ENCODE peak calls at places on chromosomes 7 and 10, in six cellular contexts. P is left ventricle myocardium inferior; B is CD4-positive, alpha-beta T cell; T is IMR-90; C is chondrocyte; X is GM20000. Z is an unnamed sample.

GRCh38 chr10:100646033-100646432 is 99.3 kb upstream of the PAX2 start:
- DNase-seq in B (no peak), X (no peak), C (no peak), P (no peak), T (no peak), Z (no peak)

GRCh38 chr10:109959571-109960145 is 36.3 kb upstream of the XPNPEP1 start:
- DNase-seq in C (no peak), X (no peak), P (no peak), T (no peak), B (no peak), Z (no peak)

GRCh38 chr7:73985737-73986141 is 42.2 kb upstream of the ELN start:
- DNase-seq in P (peak; percentile 28), T (no peak), B (no peak), C (no peak), X (no peak), Z (no peak)

GRCh38 chr10:127441350-127442219 is 107.5 kb upstream of the NPS start:
- DNase-seq in P (no peak), X (no peak), T (no peak), B (no peak), C (no peak), Z (peak; percentile 45)

GRCh38 chr10:35462491-35462934 is 126.2 kb downstream of the CCNY start:
- DNase-seq in B (no peak), C (no peak), P (no peak), T (no peak), X (peak; percentile 37), Z (no peak)

GRCh38 chr10:113093188-113094113 is 143.4 kb downstream of the TCF7L2 start:
- DNase-seq in C (no peak), P (no peak), T (peak; percentile 77), X (no peak), B (no peak), Z (peak; percentile 43)

GRCh38 chr10:68992721-68993440 is 4.3 kb downstream of the KIFBP start:
- DNase-seq in T (peak; percentile 97), B (no peak), X (no peak), P (peak; percentile 37), C (no peak), Z (no peak)

GRCh38 chr7:30164567-30164966 is 29.8 kb downstream of the MTURN start:
- DNase-seq in T (peak; percentile 54), C (no peak), X (peak; percentile 52), P (no peak), B (no peak), Z (peak; percentile 56)

GRCh38 chr7:114081606-114082425 is 163.0 kb upstream of the PPP1R3A start:
- DNase-seq in B (no peak), X (peak; percentile 56), P (no peak), C (no peak), T (peak; percentile 70), Z (peak; percentile 41)

GRCh38 chr10:98097611-98098010 is 36.8 kb upstream of the R3HCC1L start:
- DNase-seq in P (no peak), B (no peak), C (no peak), X (no peak), T (no peak), Z (no peak)

GRCh38 chr7:139523199-139523941 is at the start of gene CLEC2L:
- DNase-seq in B (no peak), T (no peak), P (no peak), X (no peak), C (no peak), Z (no peak)

GRCh38 chr10:47414752-47415519 is 30.8 kb upstream of the ZNF488 start:
- DNase-seq in C (no peak), P (no peak), T (no peak), B (no peak), X (no peak), Z (no peak)

GRCh38 chr10:78579995-78580394 is 488.8 kb upstream of the ZMIZ1 start:
- DNase-seq in X (no peak), B (no peak), P (peak; percentile 78), C (no peak), T (no peak), Z (no peak)

GRCh38 chr10:51705774-51706173 is 6.4 kb upstream of the CSTF2T start:
- DNase-seq in B (no peak), P (no peak), T (no peak), X (no peak), C (no peak), Z (no peak)

GRCh38 chr7:24907311-24907886 is 72.6 kb downstream of the OSBPL3 start:
- DNase-seq in X (no peak), B (no peak), P (no peak), C (no peak), T (peak; percentile 76), Z (peak; percentile 69)

GRCh38 chr7:27192546-27193334 is 7.2 kb downstream of the HOXA13 start:
- DNase-seq in C (no peak), P (no peak), T (no peak), X (no peak), B (no peak), Z (peak; percentile 28)

GRCh38 chr10:74079028-74079913 is 71.4 kb downstream of the AP3M1 start:
- DNase-seq in X (no peak), B (no peak), C (no peak), T (peak; percentile 33), P (no peak), Z (no peak)

GRCh38 chr10:110273474-110273873 is 31.2 kb downstream of the SMNDC1 start:
- DNase-seq in C (no peak), B (peak; percentile 9), X (peak; percentile 16), P (peak; percentile 72), T (peak; percentile 90), Z (no peak)

GRCh38 chr7:42745357-42746022 is 166.4 kb downstream of the C7orf25 start:
- DNase-seq in C (no peak), X (peak; percentile 22), T (peak; percentile 4), B (no peak), P (peak; percentile 34), Z (peak; percentile 43)

GRCh38 chr7:124765401-124766352 is at the start of gene GPR37:
- DNase-seq in P (no peak), C (peak; percentile 90), B (no peak), T (peak; percentile 93), X (peak; percentile 77), Z (peak; percentile 85)

GRCh38 chr7:18337023-18337422 is 158.5 kb upstream of the HDAC9 start:
- DNase-seq in P (no peak), T (no peak), C (no peak), X (no peak), B (no peak), Z (no peak)

GRCh38 chr10:95660283-95660682 is 3.8 kb upstream of the ALDH18A1 start:
- DNase-seq in P (no peak), B (no peak), T (peak; percentile 64), X (no peak), C (no peak), Z (no peak)

GRCh38 chr7:132480534-132480933 is 95.7 kb downstream of the PLXNA4 start:
- DNase-seq in C (no peak), X (no peak), B (no peak), P (peak; percentile 74), T (no peak), Z (no peak)

GRCh38 chr10:9102026-9102425 is 1047.5 kb downstream of the GATA3 start:
- DNase-seq in T (no peak), X (no peak), B (no peak), C (no peak), P (no peak), Z (no peak)

GRCh38 chr10:126171555-126171954 is 216.7 kb downstream of the ADAM12 start:
- DNase-seq in T (peak; percentile 79), C (no peak), B (no peak), P (no peak), X (no peak), Z (no peak)

GRCh38 chr7:99860281-99861127 is 16.3 kb downstream of the OR2AE1 start:
- DNase-seq in C (no peak), X (no peak), B (no peak), P (no peak), T (peak; percentile 52), Z (peak; percentile 50)

GRCh38 chr7:41693150-41693997 is 9.5 kb downstream of the INHBA start:
- DNase-seq in T (peak; percentile 64), C (no peak), P (no peak), B (no peak), X (no peak), Z (no peak)

DNA sequence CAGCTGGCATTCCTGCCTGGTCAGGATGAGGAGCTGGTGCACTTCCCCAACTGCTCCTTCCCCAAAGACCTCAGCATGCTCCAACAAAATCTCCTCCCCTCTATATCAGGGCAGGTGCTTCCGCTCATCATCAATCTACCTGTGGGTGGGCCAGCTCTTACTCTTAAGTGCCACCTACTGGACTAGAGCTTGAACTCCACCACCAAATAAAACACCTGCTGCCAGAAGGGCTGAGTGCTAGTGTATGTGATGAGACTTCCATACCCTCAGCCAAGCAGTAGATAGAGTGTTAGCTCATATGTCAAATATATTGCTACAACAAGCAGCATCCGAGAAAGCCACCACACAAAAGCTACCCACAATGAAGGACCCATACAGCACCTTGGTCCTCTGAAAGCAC is 264.3 kb downstream of the RNLS start:
- DNase-seq in T (no peak), C (no peak), B (no peak), X (no peak), P (no peak), Z (no peak)
- TF ChIP-seq CTCF in T (peak; percentile 22), C (peak; percentile 35), B (no peak), X (no peak), P (peak; percentile 20), Z (no peak)

DNA sequence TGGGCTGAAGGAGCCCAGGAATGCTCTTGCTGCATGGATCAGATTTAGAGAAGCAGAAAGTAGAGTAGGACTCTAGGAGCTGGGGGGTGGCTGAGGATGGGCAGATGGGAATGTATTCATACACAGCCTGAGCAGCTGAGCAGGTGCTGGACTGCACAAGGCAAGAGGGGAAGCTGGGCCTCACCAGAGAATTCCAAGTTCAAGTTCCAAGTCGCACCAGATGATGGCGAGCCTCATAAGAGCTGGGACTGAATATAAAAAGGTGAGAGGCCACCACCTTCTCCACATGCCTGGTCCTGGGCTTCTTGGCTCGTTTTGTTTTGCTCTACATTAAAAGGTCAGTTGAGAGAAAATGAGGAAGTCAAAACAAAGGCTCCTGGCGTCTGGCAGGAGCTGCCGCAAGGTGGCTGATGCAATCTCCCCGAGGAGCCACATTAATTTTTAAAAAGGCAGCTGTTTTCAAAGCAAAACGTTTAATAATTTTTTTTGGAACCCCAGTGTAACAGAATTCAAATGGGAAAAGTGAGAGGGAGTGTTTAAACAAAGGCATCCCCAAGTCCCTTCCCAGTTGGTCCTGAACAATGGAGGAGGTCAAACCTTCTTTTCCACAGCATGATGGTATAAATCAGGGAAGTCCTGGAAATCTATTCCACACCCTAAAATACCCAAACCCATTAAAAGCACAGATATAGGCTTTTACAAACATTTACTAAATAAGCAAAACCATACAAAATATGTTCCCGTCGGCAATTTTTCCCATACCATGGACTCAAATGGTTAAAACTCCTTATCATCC is 9.5 kb downstream of the CYREN start:
- DNase-seq in B (no peak), T (peak; percentile 14), X (peak; percentile 32), C (no peak), P (no peak), Z (no peak)
- TF ChIP-seq CTCF in B (no peak), T (no peak), X (no peak), C (peak; percentile 19), P (peak; percentile 20), Z (no peak)

DNA sequence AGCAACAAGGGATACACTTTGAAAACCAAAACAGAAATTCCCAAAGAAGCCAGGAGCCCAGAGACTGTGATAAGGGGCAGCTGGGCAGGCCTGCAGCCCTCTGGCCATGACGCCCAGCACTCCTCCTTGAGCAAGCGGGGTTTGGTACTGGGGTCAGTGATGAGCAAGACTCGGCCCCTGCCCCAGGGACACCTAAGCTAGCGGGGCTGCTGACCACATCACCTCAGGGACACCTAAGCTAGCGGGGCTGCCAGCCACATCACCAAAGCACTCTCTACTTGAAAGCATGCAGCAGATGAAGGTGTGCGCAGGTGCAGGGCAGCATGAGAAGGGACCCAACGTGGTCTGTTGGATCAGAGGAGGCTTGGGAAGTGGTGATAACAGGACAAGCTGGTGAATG is 108.0 kb upstream of the PPP2R2D start:
- DNase-seq in X (no peak), B (no peak), T (no peak), P (no peak), C (no peak), Z (no peak)
- TF ChIP-seq CTCF in X (no peak), B (no peak), T (no peak), P (no peak), C (no peak), Z (no peak)

GRCh38 chr7:6106140-6106904 is 75.1 kb downstream of the ANKRD61 start:
- DNase-seq in B (peak; percentile 14), T (peak; percentile 38), P (no peak), X (no peak), C (peak; percentile 19), Z (peak; percentile 56)
- TF ChIP-seq CTCF in B (peak; percentile 22), T (peak; percentile 29), P (peak; percentile 45), X (no peak), C (peak; percentile 68), Z (no peak)